ENCODE peak calls at places on chromosome 7, in five cellular contexts. H is fibroblast of the aortic adventitia, M is lower leg skin, Q is heart left ventricle, Y is endothelial cell of umbilical vein. X is an unnamed sample.
A peak's percentile ranks its signal among the peaks of the same experiment; 100 is the strongest.

GRCh38 chr7:96636979-96637378 is 72.7 kb downstream of the SEM1 start:
- DNase-seq in H (no peak), M (no peak), Q (no peak), Y (no peak), X (no peak)

GRCh38 chr7:171364-171904 is 20.9 kb upstream of the FAM20C start:
- DNase-seq in H (no peak), Y (no peak), M (no peak), Q (no peak), X (no peak)

GRCh38 chr7:48168159-48168558 is 3.1 kb upstream of the ABCA13 start:
- DNase-seq in M (no peak), Y (peak; percentile 82), Q (no peak), H (peak; percentile 75), X (no peak)

GRCh38 chr7:12322287-12322902 is 81.3 kb downstream of the VWDE start:
- DNase-seq in Q (no peak), M (no peak), H (peak; percentile 65), Y (peak; percentile 51), X (no peak)

GRCh38 chr7:65295409-65295808 is 78.2 kb upstream of the ZNF92 start:
- DNase-seq in Q (no peak), Y (no peak), H (no peak), M (no peak), X (no peak)

GRCh38 chr7:124550036-124550435 is 215.6 kb downstream of the GPR37 start:
- DNase-seq in Y (no peak), M (no peak), Q (no peak), H (no peak), X (no peak)

GRCh38 chr7:134562136-134562535 is 13.2 kb downstream of the AKR1B15 start:
- DNase-seq in Y (no peak), Q (no peak), M (no peak), H (peak; percentile 64), X (peak; percentile 25)

GRCh38 chr7:102044984-102045673 is 227.7 kb downstream of the CUX1 start:
- DNase-seq in H (peak; percentile 95), Q (peak; percentile 76), Y (no peak), M (peak; percentile 33), X (peak; percentile 87)

GRCh38 chr7:45446195-45446944 is 127.8 kb upstream of the ADCY1 start:
- DNase-seq in Q (no peak), M (no peak), H (no peak), Y (no peak), X (no peak)

GRCh38 chr7:37901890-37902524 is 14.6 kb downstream of the SFRP4 start:
- DNase-seq in M (no peak), H (peak; percentile 85), Q (no peak), Y (no peak), X (no peak)

GRCh38 chr7:13778967-13779366 is 210.5 kb downstream of the ETV1 start:
- DNase-seq in Y (no peak), Q (no peak), H (peak; percentile 31), M (no peak), X (no peak)

GRCh38 chr7:116583653-116584052 is 58.8 kb downstream of the CAV1 start:
- DNase-seq in H (no peak), Q (no peak), Y (no peak), M (no peak), X (no peak)

GRCh38 chr7:44108768-44109750 is 4.9 kb downstream of the AEBP1 start:
- DNase-seq in H (no peak), Q (no peak), Y (no peak), M (no peak), X (no peak)

GRCh38 chr7:123673137-123673732 is 17.6 kb downstream of the LMOD2 start:
- DNase-seq in Y (no peak), Q (no peak), H (no peak), M (no peak), X (no peak)

GRCh38 chr7:11748884-11749283 is 83.1 kb downstream of the THSD7A start:
- DNase-seq in H (no peak), Q (no peak), Y (no peak), M (no peak), X (no peak)

GRCh38 chr7:138116156-138116555 is 39.9 kb downstream of the AKR1D1 start:
- DNase-seq in Q (no peak), H (peak; percentile 46), M (no peak), Y (no peak), X (no peak)
- H3K4me3 ChIP-seq in Q (no peak overlapping the region), H (no peak overlapping the region), M (no peak overlapping the region), Y (no peak overlapping the region), X (no peak overlapping the region)

DNA sequence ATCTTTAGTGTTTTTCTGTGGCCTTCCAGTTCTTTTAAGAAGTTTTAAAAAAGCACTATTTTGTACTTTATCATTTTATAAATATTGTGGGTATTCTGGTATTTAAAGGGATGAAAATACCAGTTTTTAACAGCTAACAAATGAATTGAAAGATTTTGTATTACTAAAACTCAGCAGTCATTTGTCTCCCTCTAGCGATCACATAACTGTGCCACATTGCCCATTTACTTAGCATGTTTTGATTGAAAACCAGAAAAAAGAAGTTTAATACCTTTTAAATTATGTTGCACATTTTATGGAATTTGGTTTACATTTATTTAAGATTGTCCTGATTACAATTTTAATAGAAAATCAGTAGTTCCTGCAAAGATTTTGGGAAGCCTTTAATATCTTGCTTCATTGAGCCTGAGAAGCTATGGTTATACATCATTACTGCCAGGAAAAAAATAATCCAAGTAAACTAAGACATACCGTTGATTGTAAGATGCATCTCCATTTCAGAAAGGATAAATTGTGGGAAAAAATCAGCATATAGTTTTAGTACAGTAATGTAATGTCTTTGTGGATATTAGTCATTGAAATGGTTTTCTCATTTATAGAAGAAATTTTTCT is 34.9 kb downstream of the TAX1BP1 start:
- DNase-seq in H (peak; percentile 76), Q (no peak), M (no peak), Y (peak; percentile 59), X (no peak)
- TF ChIP-seq CTCF in H (peak; percentile 77), Q (peak; percentile 45), M (no peak), Y (peak; percentile 45), X (peak; percentile 64)

GRCh38 chr7:70419816-70420215 is 712.1 kb upstream of the GALNT17 start:
- DNase-seq in M (no peak), Y (no peak), H (no peak), Q (no peak), X (no peak)

GRCh38 chr7:70415179-70415972 is 716.6 kb upstream of the GALNT17 start:
- DNase-seq in M (no peak), Q (no peak), H (no peak), Y (no peak), X (no peak)

GRCh38 chr7:70414368-70414767 is 717.6 kb upstream of the GALNT17 start:
- DNase-seq in Q (no peak), H (no peak), M (no peak), Y (no peak), X (no peak)

GRCh38 chr7:70416611-70417010 is 715.3 kb upstream of the GALNT17 start:
- DNase-seq in H (no peak), M (no peak), Q (no peak), Y (no peak), X (no peak)

GRCh38 chr7:70417061-70417655 is 714.8 kb upstream of the GALNT17 start:
- DNase-seq in Y (no peak), M (peak; percentile 31), Q (no peak), H (no peak), X (no peak)
- H3K4me3 ChIP-seq in Y (no peak overlapping the region), M (no peak overlapping the region), Q (no peak overlapping the region), H (no peak overlapping the region), X (no peak overlapping the region)

GRCh38 chr7:31744294-31744874 is 57.4 kb downstream of the PPP1R17 start:
- DNase-seq in Q (peak; percentile 59), Y (peak; percentile 79), H (peak; percentile 85), M (peak; percentile 42), X (peak; percentile 38)
- TF ChIP-seq CTCF in Q (peak; percentile 64), Y (peak; percentile 71), H (peak; percentile 84), M (no peak), X (peak; percentile 69)